ENCODE peak calls at places on chromosome 12, in nine cellular contexts. W, K, R, T, I, V, S, U and P are unnamed samples.

GRCh38 chr12:123530683-123531082 is 2.8 kb downstream of the RILPL1 start:
- DNase-seq in K (no peak), S (no peak), U (no peak), R (no peak), T (no peak), I (no peak), V (no peak), W (no peak), P (no peak)

GRCh38 chr12:7145671-7146070 is 15.5 kb downstream of the CLSTN3 start:
- DNase-seq in S (no peak), V (no peak), K (no peak), I (no peak), U (no peak), T (no peak), R (no peak), W (no peak), P (no peak)

GRCh38 chr12:82414926-82415325 is 56.6 kb downstream of the METTL25 start:
- DNase-seq in S (no peak), K (no peak), R (no peak), I (peak), T (no peak), V (no peak), U (no peak), W (no peak), P (no peak)

GRCh38 chr12:109596418-109597244 is 23.0 kb downstream of the MVK start:
- DNase-seq in W (no peak), R (no peak), S (no peak), K (no peak), U (no peak), I (no peak), V (peak), T (no peak), P (no peak)

GRCh38 chr12:52912711-52913423 is 8.0 kb upstream of the KRT8 start:
- DNase-seq in V (no peak), T (no peak), W (no peak), K (no peak), U (no peak), S (no peak), R (peak), I (no peak), P (peak)

GRCh38 chr12:13101854-13102375 is 1.6 kb downstream of the GSG1 start:
- DNase-seq in W (no peak), T (peak), U (no peak), S (peak), R (peak), V (no peak), K (no peak), I (peak), P (no peak)

GRCh38 chr12:122856999-122857671 is 21.9 kb downstream of the HIP1R start:
- DNase-seq in R (no peak), S (no peak), U (no peak), K (no peak), T (peak), I (no peak), V (peak), W (peak), P (no peak)

GRCh38 chr12:130970908-130971233 is 17.2 kb downstream of the ADGRD1 start:
- DNase-seq in R (no peak), U (no peak), V (no peak), T (no peak), I (no peak), K (no peak), S (no peak), W (no peak), P (no peak)

GRCh38 chr12:57175428-57176138 is 28.2 kb upstream of the LRP1-AS start:
- DNase-seq in R (peak), I (peak), W (peak), T (peak), S (peak), V (peak), K (no peak), U (peak), P (peak)

GRCh38 chr12:113005759-113006158 is 27.4 kb downstream of the OAS2 start:
- DNase-seq in W (no peak), T (no peak), R (no peak), U (peak), S (no peak), K (no peak), I (no peak), V (peak), P (no peak)

GRCh38 chr12:1594045-1594294 is 411 bp downstream of the FBXL14 start:
- DNase-seq in S (peak), V (peak), W (peak), I (peak), T (no peak), U (peak), R (peak), K (no peak), P (peak)

GRCh38 chr12:10406725-10407124 is 2.8 kb downstream of the KLRC4 start:
- DNase-seq in W (no peak), S (no peak), R (no peak), V (no peak), T (no peak), I (no peak), K (no peak), U (no peak), P (no peak)

GRCh38 chr12:14774944-14775651 is 28.2 kb downstream of the WBP11 start:
- DNase-seq in W (peak), K (no peak), U (peak), R (peak), S (peak), T (peak), V (peak), I (peak), P (peak)

GRCh38 chr12:6961278-6961694 is 9.2 kb downstream of the PHB2 start:
- DNase-seq in V (peak), S (no peak), T (no peak), W (peak), K (no peak), U (peak), I (no peak), R (peak), P (peak)

GRCh38 chr12:29644536-29645162 is 139.1 kb downstream of the TMTC1 start:
- DNase-seq in K (no peak), T (no peak), V (no peak), R (no peak), I (no peak), U (no peak), W (no peak), S (no peak), P (no peak)

GRCh38 chr12:31444801-31445200 is 118.9 kb upstream of the SINHCAF start:
- DNase-seq in W (no peak), T (no peak), U (no peak), I (no peak), R (no peak), K (no peak), S (no peak), V (peak), P (no peak)

GRCh38 chr12:47032644-47033043 is 46.8 kb upstream of the PCED1B start:
- DNase-seq in K (no peak), W (no peak), I (peak), U (peak), T (peak), V (no peak), R (no peak), S (peak), P (no peak)

GRCh38 chr12:806116-806805 is 53.9 kb downstream of the WNK1 start:
- DNase-seq in W (no peak), V (no peak), U (peak), I (no peak), S (peak), R (no peak), K (no peak), T (peak), P (no peak)

GRCh38 chr12:55736780-55737580 is 5.9 kb upstream of the GDF11 start:
- DNase-seq in U (peak), R (peak), I (peak), S (peak), W (peak), T (peak), K (no peak), V (peak), P (peak)

GRCh38 chr12:49131051-49131972 is at the start of gene TUBA1B:
- DNase-seq in I (peak), W (peak), K (no peak), T (peak), S (peak), V (peak), R (peak), U (peak), P (peak)

GRCh38 chr12:98870521-98870920 is 225.4 kb downstream of the APAF1 start:
- DNase-seq in S (no peak), W (no peak), K (no peak), T (no peak), I (no peak), U (no peak), V (no peak), R (no peak), P (no peak)

GRCh38 chr12:114700392-114701103 is 16.6 kb upstream of the TBX3 start:
- DNase-seq in U (no peak), W (no peak), S (peak), R (no peak), T (no peak), I (peak), V (peak), K (no peak), P (no peak)

GRCh38 chr12:49828143-49829091 is at the start of gene NCKAP5L:
- DNase-seq in T (peak), R (peak), W (peak), K (no peak), I (peak), S (peak), U (peak), V (peak), P (peak)

GRCh38 chr12:48390026-48390425 is 39.3 kb upstream of the ZNF641 start:
- DNase-seq in S (peak), I (no peak), K (no peak), R (no peak), U (peak), V (no peak), T (no peak), W (no peak), P (no peak)

GRCh38 chr12:46562625-46563228 is 190.2 kb upstream of the SLC38A2 start:
- DNase-seq in T (peak), W (no peak), S (peak), I (peak), R (no peak), V (no peak), U (peak), K (no peak), P (no peak)

GRCh38 chr12:19759229-19759628 is 319.9 kb downstream of the AEBP2 start:
- DNase-seq in W (no peak), U (peak), T (peak), R (no peak), K (no peak), S (peak), V (no peak), I (peak), P (no peak)

GRCh38 chr12:23303821-23304220 is 645.6 kb downstream of the SOX5 start:
- DNase-seq in I (no peak), V (no peak), T (no peak), R (no peak), U (no peak), S (no peak), K (no peak), W (no peak), P (no peak)
- H3K4me3 ChIP-seq in I (no peak), V (no peak), T (no peak), R (no peak), U (no peak), S (no peak), K (no peak), W (no peak), P (no peak)

GRCh38 chr12:32548691-32549412 is 130.2 kb upstream of the DNM1L start:
- DNase-seq in K (no peak), V (no peak), I (peak), W (no peak), R (no peak), S (peak), T (peak), U (peak), P (no peak)
- H3K4me3 ChIP-seq in K (no peak), V (no peak), I (no peak), W (peak), R (no peak), S (no peak), T (no peak), U (no peak), P (no peak)

DNA sequence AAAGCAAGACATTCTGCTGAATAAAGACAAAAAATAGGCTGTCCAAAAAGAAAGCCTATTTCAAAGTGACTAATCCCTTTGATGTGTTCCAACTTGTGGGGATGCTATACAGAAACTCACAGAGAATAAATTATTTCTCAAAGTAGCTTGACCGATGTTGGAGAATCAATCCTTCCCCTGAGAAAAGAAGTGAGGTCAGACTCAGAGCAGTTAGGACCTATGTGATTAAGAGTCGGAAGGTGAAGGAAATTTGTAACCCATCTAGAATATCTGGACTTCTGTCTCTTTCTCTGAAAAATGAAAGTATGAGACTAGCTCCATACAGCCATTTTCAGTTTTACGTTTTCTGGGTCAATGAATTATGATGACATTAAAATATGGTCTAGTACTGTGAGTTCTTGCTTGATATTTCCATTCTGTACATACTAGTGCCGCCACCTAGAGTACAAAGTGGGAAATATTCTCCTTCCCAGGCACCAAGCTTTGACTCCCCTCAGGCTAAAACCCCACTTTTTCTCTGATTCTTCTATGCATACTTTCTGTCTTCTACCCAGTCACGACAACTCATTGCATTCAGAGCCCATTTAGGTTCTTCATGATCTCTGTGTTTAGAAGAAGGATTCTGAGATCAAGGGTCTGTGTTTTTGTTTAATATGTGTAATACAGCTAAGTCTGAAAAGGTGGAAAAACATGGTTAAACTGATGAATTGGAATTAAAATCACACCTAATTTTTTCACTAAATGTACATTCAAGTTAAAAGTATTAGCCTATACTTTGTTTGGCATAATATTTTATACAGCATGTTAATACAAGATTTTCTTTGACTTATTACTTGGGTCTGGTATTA is 6.9 kb upstream of the NTS start:
- DNase-seq in R (no peak), U (peak), V (peak), W (no peak), S (peak), I (peak), T (peak), K (no peak), P (no peak)
- H3K4me3 ChIP-seq in R (no peak), U (no peak), V (no peak), W (peak), S (no peak), I (no peak), T (peak), K (no peak), P (no peak)

DNA sequence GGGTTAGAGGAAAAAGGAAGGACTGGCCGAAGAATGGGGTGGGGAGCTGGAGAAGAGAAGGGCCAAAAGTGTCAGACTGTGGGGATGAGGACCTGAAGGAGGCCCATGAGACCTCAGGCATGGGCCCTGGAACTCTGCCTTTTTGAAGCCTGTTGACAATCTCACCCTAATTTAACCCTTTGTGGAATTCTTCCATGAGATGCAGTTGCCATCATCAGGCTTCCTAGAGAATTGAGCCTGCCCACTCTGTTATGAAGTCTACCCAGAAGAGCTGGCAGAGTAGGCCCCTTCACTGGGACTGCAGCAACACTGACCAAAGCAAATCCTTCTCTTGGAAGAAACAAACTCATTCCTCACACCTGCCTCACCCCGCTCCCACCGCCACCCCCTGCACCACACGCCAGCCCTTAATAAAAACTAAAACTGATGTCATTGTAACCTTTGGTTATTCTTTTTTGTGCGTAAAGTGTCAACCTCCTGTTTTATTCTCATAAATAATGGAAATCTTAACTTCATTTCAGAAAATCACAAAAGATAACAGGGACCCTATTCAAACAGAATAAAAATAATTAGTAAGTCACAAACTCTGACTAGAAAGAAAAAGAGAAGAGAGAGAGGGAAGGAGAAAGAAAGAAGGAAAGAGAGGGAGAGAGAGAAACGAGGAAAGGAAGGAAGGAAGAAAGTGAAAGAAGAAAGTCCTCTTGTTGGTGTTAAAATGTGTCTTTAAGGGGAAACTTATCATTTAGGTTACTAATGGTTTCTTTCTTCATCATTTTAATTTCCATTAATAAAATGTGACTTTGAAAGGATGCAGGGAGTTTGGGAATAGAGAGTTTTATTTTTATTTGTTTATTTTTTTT is 61.3 kb downstream of the CRADD start:
- DNase-seq in R (no peak), K (no peak), S (no peak), U (no peak), I (no peak), T (no peak), W (no peak), V (no peak), P (no peak)
- H3K4me3 ChIP-seq in R (no peak), K (peak), S (no peak), U (no peak), I (no peak), T (no peak), W (peak), V (no peak), P (no peak)

GRCh38 chr12:8912910-8913309 is 1.4 kb upstream of the PHC1 start:
- DNase-seq in U (no peak), R (no peak), K (no peak), V (peak), W (no peak), I (no peak), T (no peak), S (no peak), P (no peak)
- H3K4me3 ChIP-seq in U (no peak), R (no peak), K (no peak), V (peak), W (peak), I (no peak), T (peak), S (no peak), P (no peak)